ENCODE peak calls at places on chromosomes 7 and 10, in eight cellular contexts. V is left ventricle myocardium inferior; C is CD8-positive, alpha-beta T cell; F is cardiac fibroblast; Z is A549; Y is bronchial epithelial cell; J is heart left ventricle; D is PC-9. B is an unnamed sample.

GRCh38 chr7:117759950-117760640 is 113.1 kb downstream of the CTTNBP2 start:
- DNase-seq in V (no peak), C (no peak), F (no peak), Z (no peak), Y (no peak), J (no peak), D (no peak), B (no peak)

GRCh38 chr7:48298779-48299178 is 127.5 kb downstream of the ABCA13 start:
- DNase-seq in V (no peak), C (no peak), F (no peak), Z (no peak), Y (peak; percentile 97), J (no peak), D (no peak), B (no peak)

GRCh38 chr7:161786-162185 is 30.6 kb upstream of the FAM20C start:
- DNase-seq in V (no peak), C (no peak), F (no peak), Z (no peak), Y (no peak), J (peak; percentile 29), D (no peak), B (no peak)

GRCh38 chr7:98116656-98117461 is 10.2 kb downstream of the LMTK2 start:
- DNase-seq in V (no peak), C (no peak), F (no peak), Z (no peak), Y (peak; percentile 58), J (no peak), D (peak; percentile 80), B (no peak)

GRCh38 chr10:1137499-1138163 is 81.4 kb downstream of the WDR37 start:
- DNase-seq in V (no peak), C (no peak), F (no peak), Z (no peak), Y (no peak), J (no peak), D (no peak), B (no peak)

GRCh38 chr10:26336979-26337378 is 101.2 kb upstream of the APBB1IP start:
- DNase-seq in V (no peak), C (no peak), F (no peak), Z (no peak), Y (no peak), J (no peak), D (no peak), B (no peak)

GRCh38 chr10:101221479-101222246 is 7.6 kb downstream of the LBX1 start:
- DNase-seq in V (no peak), C (no peak), F (no peak), Z (no peak), Y (peak; percentile 90), J (no peak), D (no peak), B (no peak)

GRCh38 chr7:151351027-151351426 is 9.4 kb downstream of the NUB1 start:
- DNase-seq in V (no peak), C (no peak), F (no peak), Z (peak; percentile 35), Y (no peak), J (no peak), D (no peak), B (no peak)

GRCh38 chr7:85750454-85750949 is 563.6 kb upstream of the SEMA3D start:
- DNase-seq in V (no peak), C (no peak), F (peak; percentile 61), Z (no peak), Y (peak; percentile 35), J (no peak), D (no peak), B (peak; percentile 32)

GRCh38 chr10:110207805-110208613 is 604 bp downstream of the MXI1 start:
- DNase-seq in V (no peak), C (no peak), F (peak; percentile 44), Z (peak; percentile 31), Y (peak; percentile 12), J (no peak), D (no peak), B (no peak)

GRCh38 chr7:101717986-101718746 is 89.1 kb upstream of the MYL10 start:
- DNase-seq in V (peak; percentile 20), C (no peak), F (peak; percentile 66), Z (no peak), Y (no peak), J (no peak), D (no peak), B (no peak)

GRCh38 chr7:122136639-122137253 is 7.3 kb downstream of the AASS start:
- DNase-seq in V (no peak), C (no peak), F (no peak), Z (no peak), Y (peak; percentile 22), J (no peak), D (no peak), B (no peak)

GRCh38 chr7:122143751-122144711 is at the start of gene AASS:
- DNase-seq in V (peak; percentile 98), C (peak; percentile 53), F (peak; percentile 98), Z (peak; percentile 84), Y (peak; percentile 91), J (peak; percentile 97), D (peak; percentile 69), B (peak; percentile 92)

GRCh38 chr7:122143376-122143750 is 686 bp downstream of the AASS start:
- DNase-seq in V (peak; percentile 13), C (no peak), F (peak; percentile 32), Z (no peak), Y (no peak), J (peak; percentile 61), D (no peak), B (no peak)

GRCh38 chr7:122137291-122138077 is 6.6 kb downstream of the AASS start:
- DNase-seq in V (no peak), C (no peak), F (peak; percentile 25), Z (no peak), Y (peak; percentile 47), J (no peak), D (no peak), B (no peak)

GRCh38 chr7:122140918-122141317 is 3.1 kb downstream of the AASS start:
- DNase-seq in V (no peak), C (no peak), F (no peak), Z (no peak), Y (no peak), J (no peak), D (no peak), B (no peak)
- H3K4me3 ChIP-seq in V (no peak overlapping the region), C (no peak overlapping the region), F (no peak overlapping the region), Z (no peak overlapping the region), Y (no peak overlapping the region), J (no peak overlapping the region), D (no peak overlapping the region), B (no peak overlapping the region)

GRCh38 chr7:88452648-88453047 is 146.0 kb upstream of the STEAP4 start:
- DNase-seq in V (no peak), C (no peak), F (no peak), Z (no peak), Y (no peak), J (no peak), D (no peak), B (no peak)
- TF ChIP-seq CTCF in V (no peak), C (no peak), F (no peak), Z (no peak), Y (no peak), J (no peak), D (no peak), B (no peak)

DNA sequence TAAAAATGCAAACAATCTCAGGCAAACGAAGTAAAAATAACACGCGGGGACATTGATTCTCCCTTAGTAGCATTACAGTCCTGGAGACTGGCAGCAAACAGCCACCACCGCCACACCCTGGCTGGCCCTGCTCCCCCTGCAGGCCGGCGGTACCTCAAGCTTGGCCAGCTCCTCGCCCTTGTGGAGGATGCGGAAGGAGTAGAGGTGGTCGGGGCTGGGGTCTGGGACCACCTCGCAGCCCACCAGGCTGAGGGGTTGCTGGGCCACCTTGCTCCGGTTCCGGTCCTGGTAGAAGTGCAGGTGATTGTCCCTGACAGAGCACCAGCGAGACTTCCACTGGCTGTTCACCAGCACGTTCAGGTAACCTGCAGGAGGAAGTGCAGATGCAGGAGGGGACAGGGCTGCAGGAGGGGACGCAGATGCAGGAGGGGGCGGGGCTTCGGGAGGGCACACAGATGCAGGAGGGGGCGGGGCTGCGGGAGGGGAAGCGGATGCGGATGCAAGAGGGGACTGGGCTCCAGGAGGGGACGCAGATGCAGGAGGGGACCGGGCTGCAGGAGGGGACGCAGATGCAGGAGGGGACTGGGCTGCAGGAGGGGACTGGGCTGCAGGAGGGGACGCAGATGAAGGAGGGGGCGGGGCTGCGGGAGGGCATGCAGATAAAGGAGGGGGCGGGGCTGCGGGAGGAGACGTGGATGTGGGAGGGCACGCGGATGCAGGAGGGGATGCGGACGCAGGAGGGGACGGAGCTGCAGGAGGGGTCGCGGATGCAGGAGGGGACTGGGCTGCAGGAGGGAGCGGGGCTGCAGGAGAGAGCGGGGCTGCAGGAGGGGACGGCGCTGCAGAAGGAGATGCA is 65.7 kb downstream of the VWA2 start:
- DNase-seq in V (peak; percentile 40), C (peak; percentile 55), F (no peak), Z (no peak), Y (no peak), J (no peak), D (no peak), B (no peak)
- H3K4me3 ChIP-seq in V (peak overlapping the region; percentile 54), C (peak overlapping the region; percentile 59), F (peak overlapping the region; percentile 19), Z (peak overlapping the region; percentile 29), Y (no peak overlapping the region), J (peak overlapping the region; percentile 11), D (no peak overlapping the region), B (no peak overlapping the region)

GRCh38 chr10:78742730-78743615 is 325.8 kb upstream of the ZMIZ1 start:
- DNase-seq in V (no peak), C (no peak), F (peak; percentile 19), Z (no peak), Y (no peak), J (no peak), D (no peak), B (peak; percentile 94)
- TF ChIP-seq CTCF in V (no peak), C (no peak), F (no peak), Z (no peak), Y (no peak), J (no peak), D (no peak), B (no peak)

GRCh38 chr10:44962870-44963738 is 3.5 kb downstream of the RASSF4 start:
- DNase-seq in V (no peak), C (no peak), F (no peak), Z (no peak), Y (no peak), J (no peak), D (no peak), B (no peak)

GRCh38 chr10:44961231-44961571 is 1.6 kb downstream of the RASSF4 start:
- DNase-seq in V (no peak), C (no peak), F (no peak), Z (no peak), Y (no peak), J (no peak), D (no peak), B (no peak)

GRCh38 chr10:44960482-44961230 is 1.1 kb downstream of the RASSF4 start:
- DNase-seq in V (no peak), C (no peak), F (no peak), Z (no peak), Y (no peak), J (no peak), D (no peak), B (no peak)

GRCh38 chr10:44963772-44964633 is 4.4 kb downstream of the RASSF4 start:
- DNase-seq in V (peak; percentile 90), C (no peak), F (peak; percentile 47), Z (no peak), Y (no peak), J (peak; percentile 88), D (no peak), B (no peak)

GRCh38 chr10:44961931-44962750 is 2.5 kb downstream of the RASSF4 start:
- DNase-seq in V (no peak), C (no peak), F (no peak), Z (no peak), Y (no peak), J (no peak), D (no peak), B (no peak)
- H3K4me3 ChIP-seq in V (peak overlapping the region; percentile 85), C (no peak overlapping the region), F (no peak overlapping the region), Z (no peak overlapping the region), Y (no peak overlapping the region), J (no peak overlapping the region), D (no peak overlapping the region), B (no peak overlapping the region)

B was measured in LNCaP clone FGC.